ENCODE peak calls at places on chromosomes 5 and 9, in ten cellular contexts. F is effector memory CD8-positive, alpha-beta T cell; C is posterior cingulate gyrus; X is fibroblast of pulmonary artery; R is testis; N is fibroblast of lung; V is ACHN; W is left ventricle myocardium inferior; D is NCI-H1092; U is stimulated activated CD4-positive, alpha-beta T cell treated with anti-CD3 and anti-CD28 coated beads, Interleukin-2, amount 100 ng/mL, for 48 hours. K is an unnamed sample.
A peak's percentile ranks its signal among the peaks of the same experiment; 100 is the strongest.

GRCh38 chr9:89052470-89053097 is 61.3 kb downstream of the S1PR3 start:
- DNase-seq in C (no peak), D (no peak), W (no peak), N (no peak), V (no peak), X (peak; percentile 43), U (no peak), R (peak; percentile 49), F (no peak), K (no peak)

GRCh38 chr9:137389428-137389746 is 33.6 kb downstream of the EXD3 start:
- DNase-seq in X (no peak), F (no peak), U (no peak), C (no peak), W (no peak), N (no peak), D (no peak), V (no peak), R (no peak), K (no peak)

GRCh38 chr5:180641566-180641900 is 7.9 kb downstream of the FLT4 start:
- DNase-seq in U (no peak), C (no peak), W (peak; percentile 3), F (no peak), R (no peak), D (no peak), N (no peak), V (no peak), X (no peak), K (no peak)

GRCh38 chr5:179006564-179006963 is 11.4 kb upstream of the GRM6 start:
- DNase-seq in W (no peak), U (no peak), V (no peak), R (no peak), X (no peak), D (no peak), F (no peak), N (no peak), C (no peak), K (no peak)

GRCh38 chr5:92956886-92957285 is 624.1 kb downstream of the NR2F1-AS1 start:
- DNase-seq in C (no peak), X (peak; percentile 69), N (peak; percentile 11), W (no peak), F (no peak), U (no peak), D (no peak), R (peak; percentile 37), V (no peak), K (no peak)

GRCh38 chr9:110076894-110077725 is 130.8 kb downstream of the C9orf152 start:
- DNase-seq in U (no peak), D (no peak), F (no peak), C (no peak), N (peak; percentile 94), W (no peak), X (peak; percentile 74), V (peak; percentile 93), R (no peak), K (no peak)

GRCh38 chr5:10161778-10162177 is 87.9 kb downstream of the ATPSCKMT start:
- DNase-seq in U (no peak), N (no peak), X (no peak), D (no peak), C (no peak), F (no peak), V (no peak), R (no peak), W (no peak), K (no peak)

GRCh38 chr9:134593756-134594375 is 47.7 kb upstream of the COL5A1 start:
- DNase-seq in N (no peak), W (no peak), F (no peak), X (no peak), V (no peak), C (no peak), U (no peak), D (no peak), R (no peak), K (no peak)

GRCh38 chr5:173412566-173412965 is 84.4 kb upstream of the STC2 start:
- DNase-seq in X (no peak), F (no peak), R (no peak), N (peak; percentile 72), U (no peak), D (no peak), C (no peak), W (no peak), V (peak; percentile 97), K (no peak)

GRCh38 chr9:111966851-111967250 is 70.2 kb downstream of the UGCG start:
- DNase-seq in U (no peak), D (peak; percentile 14), V (no peak), C (no peak), X (peak; percentile 67), F (no peak), R (no peak), W (no peak), N (no peak), K (no peak)

GRCh38 chr5:179345179-179345428 is 157 bp downstream of the ADAMTS2 start:
- DNase-seq in V (no peak), W (no peak), N (peak; percentile 55), R (no peak), C (no peak), U (no peak), X (no peak), F (no peak), D (no peak), K (no peak)

GRCh38 chr9:2600307-2600706 is 21.3 kb upstream of the VLDLR start:
- DNase-seq in C (no peak), U (no peak), W (no peak), F (no peak), R (no peak), D (no peak), X (no peak), N (no peak), V (no peak), K (no peak)

GRCh38 chr5:123776761-123777160 is 264.8 kb downstream of the CSNK1G3 start:
- DNase-seq in W (no peak), C (no peak), V (peak; percentile 51), R (no peak), N (peak; percentile 95), X (peak; percentile 43), D (no peak), F (no peak), U (no peak), K (no peak)

GRCh38 chr9:16680965-16681658 is 189.4 kb downstream of the BNC2 start:
- DNase-seq in D (no peak), U (no peak), V (no peak), X (no peak), W (no peak), N (peak; percentile 79), C (no peak), F (no peak), R (no peak), K (peak; percentile 54)

GRCh38 chr9:128120061-128120740 is 7.3 kb downstream of the PTGES2 start:
- DNase-seq in C (peak; percentile 21), U (no peak), X (no peak), N (no peak), W (no peak), F (no peak), D (no peak), V (no peak), R (no peak), K (no peak)

GRCh38 chr9:131410051-131410491 is 16.2 kb downstream of the PRRC2B start:
- DNase-seq in C (no peak), N (peak; percentile 55), W (no peak), V (no peak), U (no peak), X (peak; percentile 46), F (peak; percentile 37), R (no peak), D (no peak), K (no peak)

GRCh38 chr9:23044549-23044948 is 597.9 kb downstream of the DMRTA1 start:
- DNase-seq in F (no peak), C (no peak), U (no peak), X (peak; percentile 2), V (no peak), D (no peak), R (no peak), N (no peak), W (no peak), K (no peak)

GRCh38 chr5:77852514-77853352 is 76.6 kb upstream of the TBCA start:
- DNase-seq in U (peak; percentile 22), X (peak; percentile 61), R (peak; percentile 43), N (peak; percentile 80), V (peak; percentile 71), D (peak; percentile 23), F (no peak), W (peak; percentile 55), C (peak; percentile 52), K (no peak)

GRCh38 chr5:151869843-151870242 is 54.8 kb downstream of the GLRA1 start:
- DNase-seq in N (no peak), U (no peak), D (no peak), V (no peak), X (no peak), W (no peak), F (no peak), R (no peak), C (no peak), K (no peak)

K was measured in AG09319.